ENCODE peak calls at places on chromosomes 4 and X, in nine cellular contexts. One of them, this sample, is unnamed.

GRCh38 chrX:118603981-118604380 is 108.4 kb downstream of the DOCK11 start:
- DNase-seq in upper lobe of right lung: no peak
- DNase-seq in glomerular endothelial cell: peak; percentile 31
- DNase-seq in naive thymus-derived CD8-positive, alpha-beta T cell: peak; percentile 39
- DNase-seq in thoracic aorta: no peak
- DNase-seq in left colon: peak; percentile 13
- DNase-seq in AG20443: peak; percentile 58
- DNase-seq in GM13977: peak; percentile 35
- DNase-seq in NCI-H2081: peak; percentile 92
- DNase-seq in this sample: peak; percentile 4

GRCh38 chr4:153223935-153224334 is 19.7 kb downstream of the TRIM2 start:
- DNase-seq in AG20443: peak; percentile 34
- DNase-seq in thoracic aorta: no peak
- DNase-seq in naive thymus-derived CD8-positive, alpha-beta T cell: no peak
- DNase-seq in upper lobe of right lung: no peak
- DNase-seq in glomerular endothelial cell: no peak
- DNase-seq in NCI-H2081: no peak
- DNase-seq in left colon: no peak
- DNase-seq in GM13977: no peak
- DNase-seq in this sample: no peak

GRCh38 chr4:42331914-42332368 is 65.3 kb upstream of the SHISA3 start:
- DNase-seq in AG20443: no peak
- DNase-seq in glomerular endothelial cell: peak; percentile 77
- DNase-seq in naive thymus-derived CD8-positive, alpha-beta T cell: no peak
- DNase-seq in NCI-H2081: no peak
- DNase-seq in left colon: no peak
- DNase-seq in GM13977: no peak
- DNase-seq in thoracic aorta: no peak
- DNase-seq in upper lobe of right lung: no peak
- DNase-seq in this sample: no peak

GRCh38 chrX:100648601-100649417 is 4.8 kb downstream of the SRPX2 start:
- DNase-seq in NCI-H2081: no peak
- DNase-seq in upper lobe of right lung: no peak
- DNase-seq in AG20443: peak; percentile 33
- DNase-seq in naive thymus-derived CD8-positive, alpha-beta T cell: no peak
- DNase-seq in left colon: peak; percentile 25
- DNase-seq in glomerular endothelial cell: no peak
- DNase-seq in GM13977: no peak
- DNase-seq in thoracic aorta: no peak
- DNase-seq in this sample: no peak

GRCh38 chrX:141314441-141314840 is 72.1 kb upstream of the SPANXC start:
- DNase-seq in NCI-H2081: no peak
- DNase-seq in naive thymus-derived CD8-positive, alpha-beta T cell: no peak
- DNase-seq in AG20443: no peak
- DNase-seq in GM13977: no peak
- DNase-seq in glomerular endothelial cell: no peak
- DNase-seq in upper lobe of right lung: no peak
- DNase-seq in left colon: no peak
- DNase-seq in thoracic aorta: no peak
- DNase-seq in this sample: no peak

GRCh38 chr4:159443975-159444374 is 341.1 kb downstream of the RAPGEF2 start:
- DNase-seq in glomerular endothelial cell: no peak
- DNase-seq in thoracic aorta: no peak
- DNase-seq in left colon: no peak
- DNase-seq in AG20443: no peak
- DNase-seq in GM13977: no peak
- DNase-seq in NCI-H2081: no peak
- DNase-seq in upper lobe of right lung: no peak
- DNase-seq in naive thymus-derived CD8-positive, alpha-beta T cell: no peak
- DNase-seq in this sample: no peak

GRCh38 chr4:109462802-109463201 is 29.2 kb downstream of the SEC24B start:
- DNase-seq in left colon: no peak
- DNase-seq in naive thymus-derived CD8-positive, alpha-beta T cell: no peak
- DNase-seq in NCI-H2081: no peak
- DNase-seq in upper lobe of right lung: no peak
- DNase-seq in GM13977: no peak
- DNase-seq in thoracic aorta: no peak
- DNase-seq in glomerular endothelial cell: no peak
- DNase-seq in AG20443: peak; percentile 8
- DNase-seq in this sample: no peak

GRCh38 chr4:1516881-1517480 is 110.7 kb upstream of the NKX1-1 start:
- DNase-seq in NCI-H2081: no peak
- DNase-seq in upper lobe of right lung: peak; percentile 54
- DNase-seq in GM13977: no peak
- DNase-seq in glomerular endothelial cell: no peak
- DNase-seq in naive thymus-derived CD8-positive, alpha-beta T cell: no peak
- DNase-seq in thoracic aorta: no peak
- DNase-seq in left colon: no peak
- DNase-seq in AG20443: no peak
- DNase-seq in this sample: no peak

GRCh38 chrX:43557792-43558191 is 98.3 kb upstream of the MAOA start:
- DNase-seq in naive thymus-derived CD8-positive, alpha-beta T cell: peak; percentile 66
- DNase-seq in thoracic aorta: peak; percentile 15
- DNase-seq in GM13977: peak; percentile 42
- DNase-seq in left colon: peak; percentile 77
- DNase-seq in glomerular endothelial cell: peak; percentile 41
- DNase-seq in upper lobe of right lung: no peak
- DNase-seq in AG20443: peak; percentile 43
- DNase-seq in NCI-H2081: peak; percentile 77
- DNase-seq in this sample: no peak

GRCh38 chr4:19005211-19005610 is 983.7 kb upstream of the LCORL start:
- DNase-seq in GM13977: no peak
- DNase-seq in left colon: no peak
- DNase-seq in NCI-H2081: no peak
- DNase-seq in AG20443: peak; percentile 7
- DNase-seq in upper lobe of right lung: no peak
- DNase-seq in naive thymus-derived CD8-positive, alpha-beta T cell: no peak
- DNase-seq in glomerular endothelial cell: no peak
- DNase-seq in thoracic aorta: no peak
- DNase-seq in this sample: no peak

GRCh38 chr4:61783050-61783449 is 582.9 kb downstream of the ADGRL3 start:
- DNase-seq in AG20443: no peak
- DNase-seq in naive thymus-derived CD8-positive, alpha-beta T cell: no peak
- DNase-seq in GM13977: peak; percentile 21
- DNase-seq in upper lobe of right lung: no peak
- DNase-seq in NCI-H2081: no peak
- DNase-seq in left colon: no peak
- DNase-seq in glomerular endothelial cell: no peak
- DNase-seq in thoracic aorta: no peak
- DNase-seq in this sample: no peak

GRCh38 chr4:88991746-88992145 is 65.2 kb downstream of the FAM13A start:
- DNase-seq in GM13977: no peak
- DNase-seq in thoracic aorta: no peak
- DNase-seq in upper lobe of right lung: no peak
- DNase-seq in NCI-H2081: no peak
- DNase-seq in AG20443: no peak
- DNase-seq in naive thymus-derived CD8-positive, alpha-beta T cell: no peak
- DNase-seq in left colon: no peak
- DNase-seq in glomerular endothelial cell: peak; percentile 22
- DNase-seq in this sample: no peak

GRCh38 chrX:68511255-68511654 is 12.4 kb downstream of the YIPF6 start:
- DNase-seq in thoracic aorta: no peak
- DNase-seq in left colon: no peak
- DNase-seq in NCI-H2081: peak; percentile 34
- DNase-seq in upper lobe of right lung: no peak
- DNase-seq in GM13977: peak; percentile 63
- DNase-seq in glomerular endothelial cell: no peak
- DNase-seq in AG20443: peak; percentile 39
- DNase-seq in naive thymus-derived CD8-positive, alpha-beta T cell: peak; percentile 40
- DNase-seq in this sample: no peak

GRCh38 chr4:6509587-6509986 is 37.2 kb upstream of the PPP2R2C start:
- DNase-seq in GM13977: no peak
- DNase-seq in naive thymus-derived CD8-positive, alpha-beta T cell: no peak
- DNase-seq in left colon: no peak
- DNase-seq in glomerular endothelial cell: no peak
- DNase-seq in thoracic aorta: no peak
- DNase-seq in NCI-H2081: no peak
- DNase-seq in AG20443: no peak
- DNase-seq in upper lobe of right lung: peak; percentile 7
- DNase-seq in this sample: no peak

GRCh38 chrX:153878969-153879653 is 6.9 kb downstream of the L1CAM start:
- DNase-seq in left colon: no peak
- DNase-seq in thoracic aorta: no peak
- DNase-seq in AG20443: no peak
- DNase-seq in NCI-H2081: no peak
- DNase-seq in upper lobe of right lung: no peak
- DNase-seq in glomerular endothelial cell: no peak
- DNase-seq in naive thymus-derived CD8-positive, alpha-beta T cell: no peak
- DNase-seq in GM13977: no peak
- DNase-seq in this sample: peak; percentile 16

GRCh38 chrX:71251456-71251973 is 2.4 kb downstream of the ZMYM3 start:
- DNase-seq in AG20443: no peak
- DNase-seq in left colon: no peak
- DNase-seq in NCI-H2081: no peak
- DNase-seq in thoracic aorta: no peak
- DNase-seq in naive thymus-derived CD8-positive, alpha-beta T cell: no peak
- DNase-seq in glomerular endothelial cell: no peak
- DNase-seq in GM13977: no peak
- DNase-seq in upper lobe of right lung: no peak
- DNase-seq in this sample: no peak

GRCh38 chr4:22129454-22130075 is 181.0 kb upstream of the KCNIP4 start:
- DNase-seq in left colon: peak; percentile 12
- DNase-seq in AG20443: peak; percentile 35
- DNase-seq in upper lobe of right lung: no peak
- DNase-seq in NCI-H2081: peak; percentile 29
- DNase-seq in GM13977: no peak
- DNase-seq in glomerular endothelial cell: no peak
- DNase-seq in naive thymus-derived CD8-positive, alpha-beta T cell: no peak
- DNase-seq in thoracic aorta: no peak
- DNase-seq in this sample: no peak

GRCh38 chr4:8394125-8394524 is 46.4 kb downstream of the ACOX3 start:
- DNase-seq in thoracic aorta: no peak
- DNase-seq in NCI-H2081: no peak
- DNase-seq in naive thymus-derived CD8-positive, alpha-beta T cell: no peak
- DNase-seq in left colon: peak; percentile 43
- DNase-seq in upper lobe of right lung: no peak
- DNase-seq in AG20443: peak; percentile 70
- DNase-seq in glomerular endothelial cell: no peak
- DNase-seq in GM13977: no peak
- DNase-seq in this sample: no peak

GRCh38 chr4:53307819-53308773 is 57.8 kb downstream of the SCFD2 start:
- DNase-seq in thoracic aorta: no peak
- DNase-seq in left colon: no peak
- DNase-seq in glomerular endothelial cell: no peak
- DNase-seq in upper lobe of right lung: no peak
- DNase-seq in GM13977: no peak
- DNase-seq in AG20443: no peak
- DNase-seq in NCI-H2081: no peak
- DNase-seq in naive thymus-derived CD8-positive, alpha-beta T cell: no peak
- DNase-seq in this sample: no peak

GRCh38 chr4:101050088-101050835 is 297.1 kb downstream of the PPP3CA start:
- DNase-seq in glomerular endothelial cell: no peak
- DNase-seq in upper lobe of right lung: no peak
- DNase-seq in naive thymus-derived CD8-positive, alpha-beta T cell: no peak
- DNase-seq in thoracic aorta: no peak
- DNase-seq in AG20443: no peak
- DNase-seq in NCI-H2081: no peak
- DNase-seq in GM13977: no peak
- DNase-seq in left colon: no peak
- DNase-seq in this sample: no peak

GRCh38 chrX:37314526-37314925 is 34.6 kb upstream of the PRRG1 start:
- DNase-seq in AG20443: peak; percentile 7
- DNase-seq in GM13977: no peak
- DNase-seq in upper lobe of right lung: no peak
- DNase-seq in glomerular endothelial cell: no peak
- DNase-seq in NCI-H2081: no peak
- DNase-seq in thoracic aorta: no peak
- DNase-seq in naive thymus-derived CD8-positive, alpha-beta T cell: no peak
- DNase-seq in left colon: no peak
- DNase-seq in this sample: no peak

GRCh38 chr4:5421416-5421815 is 286.9 kb downstream of the EVC2 start:
- DNase-seq in GM13977: no peak
- DNase-seq in AG20443: no peak
- DNase-seq in naive thymus-derived CD8-positive, alpha-beta T cell: no peak
- DNase-seq in thoracic aorta: no peak
- DNase-seq in glomerular endothelial cell: no peak
- DNase-seq in left colon: no peak
- DNase-seq in NCI-H2081: no peak
- DNase-seq in upper lobe of right lung: no peak
- DNase-seq in this sample: no peak

GRCh38 chr4:183182873-183183725 is 84.0 kb downstream of the WWC2 start:
- DNase-seq in NCI-H2081: peak; percentile 79
- DNase-seq in naive thymus-derived CD8-positive, alpha-beta T cell: no peak
- DNase-seq in glomerular endothelial cell: peak; percentile 81
- DNase-seq in AG20443: peak; percentile 70
- DNase-seq in thoracic aorta: no peak
- DNase-seq in GM13977: no peak
- DNase-seq in upper lobe of right lung: no peak
- DNase-seq in left colon: no peak
- DNase-seq in this sample: peak; percentile 1

GRCh38 chr4:166034965-166035364 is 161.9 kb downstream of the TLL1 start:
- DNase-seq in NCI-H2081: no peak
- DNase-seq in upper lobe of right lung: no peak
- DNase-seq in AG20443: no peak
- DNase-seq in naive thymus-derived CD8-positive, alpha-beta T cell: no peak
- DNase-seq in thoracic aorta: no peak
- DNase-seq in GM13977: no peak
- DNase-seq in glomerular endothelial cell: no peak
- DNase-seq in left colon: no peak
- DNase-seq in this sample: no peak

GRCh38 chr4:53962516-53963225 is 101.7 kb downstream of the CHIC2 start:
- DNase-seq in thoracic aorta: no peak
- DNase-seq in NCI-H2081: peak; percentile 46
- DNase-seq in upper lobe of right lung: no peak
- DNase-seq in naive thymus-derived CD8-positive, alpha-beta T cell: no peak
- DNase-seq in glomerular endothelial cell: no peak
- DNase-seq in AG20443: peak; percentile 78
- DNase-seq in left colon: no peak
- DNase-seq in GM13977: no peak
- DNase-seq in this sample: no peak

GRCh38 chr4:174521800-174522182 is 497 bp downstream of the HPGD start:
- DNase-seq in glomerular endothelial cell: no peak
- DNase-seq in AG20443: no peak
- DNase-seq in upper lobe of right lung: peak; percentile 68
- DNase-seq in NCI-H2081: peak; percentile 49
- DNase-seq in naive thymus-derived CD8-positive, alpha-beta T cell: peak; percentile 49
- DNase-seq in left colon: peak; percentile 59
- DNase-seq in thoracic aorta: no peak
- DNase-seq in GM13977: no peak
- DNase-seq in this sample: no peak

GRCh38 chrX:14697453-14697852 is 168.1 kb downstream of the GLRA2 start:
- DNase-seq in AG20443: peak; percentile 14
- DNase-seq in NCI-H2081: peak; percentile 13
- DNase-seq in glomerular endothelial cell: no peak
- DNase-seq in upper lobe of right lung: no peak
- DNase-seq in thoracic aorta: no peak
- DNase-seq in left colon: peak; percentile 63
- DNase-seq in GM13977: peak; percentile 22
- DNase-seq in naive thymus-derived CD8-positive, alpha-beta T cell: no peak
- DNase-seq in this sample: no peak

GRCh38 chrX:125193921-125194320 is 125.8 kb upstream of the TEX13C start:
- DNase-seq in GM13977: no peak
- DNase-seq in upper lobe of right lung: no peak
- DNase-seq in glomerular endothelial cell: no peak
- DNase-seq in AG20443: no peak
- DNase-seq in thoracic aorta: no peak
- DNase-seq in NCI-H2081: no peak
- DNase-seq in naive thymus-derived CD8-positive, alpha-beta T cell: no peak
- DNase-seq in left colon: no peak
- DNase-seq in this sample: no peak

GRCh38 chrX:154696328-154697045 is 43.1 kb upstream of the CTAG2 start:
- DNase-seq in NCI-H2081: no peak
- DNase-seq in naive thymus-derived CD8-positive, alpha-beta T cell: no peak
- DNase-seq in upper lobe of right lung: no peak
- DNase-seq in AG20443: peak; percentile 69
- DNase-seq in left colon: no peak
- DNase-seq in GM13977: no peak
- DNase-seq in thoracic aorta: no peak
- DNase-seq in glomerular endothelial cell: no peak
- DNase-seq in this sample: no peak

GRCh38 chr4:42268824-42269223 is 116.4 kb upstream of the BEND4 start:
- DNase-seq in glomerular endothelial cell: no peak
- DNase-seq in naive thymus-derived CD8-positive, alpha-beta T cell: no peak
- DNase-seq in AG20443: no peak
- DNase-seq in NCI-H2081: no peak
- DNase-seq in GM13977: no peak
- DNase-seq in left colon: no peak
- DNase-seq in upper lobe of right lung: no peak
- DNase-seq in thoracic aorta: no peak
- DNase-seq in this sample: no peak

GRCh38 chrX:37474478-37474877 is 97.0 kb upstream of the LANCL3 start:
- DNase-seq in thoracic aorta: no peak
- DNase-seq in left colon: no peak
- DNase-seq in upper lobe of right lung: no peak
- DNase-seq in AG20443: no peak
- DNase-seq in glomerular endothelial cell: no peak
- DNase-seq in naive thymus-derived CD8-positive, alpha-beta T cell: no peak
- DNase-seq in GM13977: no peak
- DNase-seq in NCI-H2081: no peak
- DNase-seq in this sample: no peak